ENCODE peak calls at places on chromosomes 5 and 9, in four cellular contexts. G is H9, L is IMR-90, Q is H1. U is an unnamed sample.

GRCh38 chr9:88586452-88586851 is 51.5 kb downstream of the NXNL2 start:
- DNase-seq in G (no peak), L (no peak), Q (no peak), U (no peak)

GRCh38 chr5:160506006-160507004 is 84.7 kb downstream of the PTTG1 start:
- DNase-seq in G (peak), L (peak), Q (no peak), U (peak)

GRCh38 chr5:103232393-103232999 is 26.1 kb upstream of the MACIR start:
- DNase-seq in G (no peak), L (peak), Q (no peak), U (peak)

GRCh38 chr5:53892236-53892635 is 331.8 kb downstream of the NDUFS4 start:
- DNase-seq in G (no peak), L (peak), Q (no peak), U (no peak)

GRCh38 chr5:116569999-116570398 is 4.6 kb downstream of the SEMA6A start:
- DNase-seq in G (no peak), L (no peak), Q (no peak), U (no peak)

GRCh38 chr9:13139641-13140171 is 139.8 kb downstream of the MPDZ start:
- DNase-seq in G (no peak), L (peak), Q (no peak), U (peak)

GRCh38 chr5:32311404-32312193 is 1.1 kb downstream of the MTMR12 start:
- DNase-seq in G (no peak), L (peak), Q (no peak), U (peak)

GRCh38 chr9:90964101-90965020 is 162.7 kb downstream of the SYK start:
- DNase-seq in G (peak), L (no peak), Q (no peak), U (peak)

GRCh38 chr5:72223371-72223770 is 96.7 kb downstream of the MRPS27 start:
- DNase-seq in G (no peak), L (no peak), Q (no peak), U (no peak)

GRCh38 chr9:88767504-88767790 is 223.8 kb upstream of the S1PR3 start:
- DNase-seq in G (no peak), L (peak), Q (no peak), U (no peak)

GRCh38 chr9:120713257-120714087 is 798 bp downstream of the MEGF9 start:
- DNase-seq in G (peak), L (no peak), Q (no peak), U (no peak)

GRCh38 chr9:102428305-102428704 is 566.8 kb upstream of the CYLC2 start:
- DNase-seq in G (no peak), L (no peak), Q (no peak), U (no peak)

GRCh38 chr9:89606567-89607311 is 1.9 kb downstream of the GADD45G start:
- DNase-seq in G (peak), L (peak), Q (no peak), U (peak)

GRCh38 chr5:23704176-23704855 is 196.9 kb downstream of the PRDM9 start:
- DNase-seq in G (no peak), L (no peak), Q (no peak), U (no peak)

GRCh38 chr5:40988761-40989510 is 79.6 kb downstream of the C7 start:
- DNase-seq in G (no peak), L (peak), Q (no peak), U (no peak)

GRCh38 chr9:4987996-4988421 is 2.9 kb downstream of the JAK2 start:
- DNase-seq in G (peak), L (peak), Q (no peak), U (peak)

GRCh38 chr9:120783611-120784047 is 9.6 kb downstream of the FBXW2 start:
- DNase-seq in G (no peak), L (peak), Q (no peak), U (no peak)

GRCh38 chr9:99169982-99170761 is 51.6 kb downstream of the ALG2 start:
- DNase-seq in G (peak), L (no peak), Q (no peak), U (peak)

GRCh38 chr5:168268949-168269943 is 22.2 kb upstream of the WWC1 start:
- DNase-seq in G (peak), L (peak), Q (peak), U (peak)

GRCh38 chr9:7368410-7369292 is 430.9 kb downstream of the DMAC1 start:
- DNase-seq in G (no peak), L (peak), Q (no peak), U (no peak)

GRCh38 chr5:168807261-168807660 is 228.1 kb upstream of the PANK3 start:
- DNase-seq in G (no peak), L (no peak), Q (no peak), U (no peak)

GRCh38 chr5:150343994-150344393 is 13.5 kb upstream of the TCOF1 start:
- DNase-seq in G (no peak), L (no peak), Q (no peak), U (no peak)

GRCh38 chr5:38666668-38667498 is 110.4 kb upstream of the LIFR start:
- DNase-seq in G (peak), L (peak), Q (no peak), U (peak)

GRCh38 chr5:133114933-133115310 is 63.1 kb downstream of the HSPA4 start:
- DNase-seq in G (no peak), L (no peak), Q (no peak), U (no peak)

GRCh38 chr5:153267506-153267905 is 223.0 kb upstream of the GRIA1 start:
- DNase-seq in G (no peak), L (no peak), Q (no peak), U (no peak)

DNA sequence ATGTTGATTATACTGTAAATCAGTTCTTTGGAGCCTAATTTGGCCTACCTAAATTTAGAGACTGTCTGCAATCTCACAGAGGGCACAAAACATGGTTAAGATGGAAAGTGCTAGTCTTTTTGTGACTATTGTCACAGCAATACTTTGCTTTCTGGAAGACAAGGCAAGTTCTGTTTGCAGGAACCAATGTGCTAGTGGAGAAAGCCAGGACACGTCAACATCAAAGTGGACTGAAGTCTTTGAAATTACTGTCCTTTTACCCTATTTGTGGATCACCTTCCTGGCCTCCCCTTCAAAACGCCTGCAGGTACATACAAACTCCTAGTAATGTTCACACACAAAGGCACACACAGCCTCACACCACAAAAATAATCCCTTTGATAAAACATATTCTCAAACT is 248.7 kb downstream of the MAN2A1 start:
- DNase-seq in G (no peak), L (no peak), Q (no peak), U (no peak)
- H3K23ac ChIP-seq in G (no peak), L (no peak), Q (no peak), U (no peak)

GRCh38 chr5:67971223-67971830 is 244.2 kb upstream of the PIK3R1 start:
- DNase-seq in G (no peak), L (peak), Q (no peak), U (no peak)

GRCh38 chr5:67972027-67972822 is 243.3 kb upstream of the PIK3R1 start:
- DNase-seq in G (no peak), L (no peak), Q (no peak), U (no peak)

GRCh38 chr5:67966712-67967111 is 248.8 kb upstream of the PIK3R1 start:
- DNase-seq in G (no peak), L (no peak), Q (no peak), U (no peak)

GRCh38 chr5:67969176-67969575 is 246.4 kb upstream of the PIK3R1 start:
- DNase-seq in G (no peak), L (no peak), Q (no peak), U (no peak)

DNA sequence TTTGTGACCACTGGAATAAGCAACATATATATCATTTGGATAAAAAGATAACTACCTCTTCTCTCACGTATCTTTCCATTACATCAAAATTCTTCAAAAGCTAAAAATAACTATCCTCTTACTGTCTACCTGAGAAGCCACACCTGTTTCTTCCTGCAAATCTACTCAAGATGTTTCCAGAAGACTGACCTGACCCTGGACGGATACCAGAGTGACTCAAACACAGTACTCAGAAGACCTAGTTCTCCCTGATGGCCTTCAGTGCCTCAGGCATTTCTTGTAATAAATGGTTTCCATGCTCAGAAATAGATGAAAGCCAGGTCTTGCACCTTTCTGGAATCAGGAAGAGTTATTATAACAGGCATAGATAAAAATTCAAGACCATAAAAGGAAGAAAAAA is 245.9 kb upstream of the PIK3R1 start:
- DNase-seq in G (no peak), L (no peak), Q (no peak), U (no peak)
- H4K5ac ChIP-seq in G (no peak), L (no peak), Q (no peak), U (no peak)

DNA sequence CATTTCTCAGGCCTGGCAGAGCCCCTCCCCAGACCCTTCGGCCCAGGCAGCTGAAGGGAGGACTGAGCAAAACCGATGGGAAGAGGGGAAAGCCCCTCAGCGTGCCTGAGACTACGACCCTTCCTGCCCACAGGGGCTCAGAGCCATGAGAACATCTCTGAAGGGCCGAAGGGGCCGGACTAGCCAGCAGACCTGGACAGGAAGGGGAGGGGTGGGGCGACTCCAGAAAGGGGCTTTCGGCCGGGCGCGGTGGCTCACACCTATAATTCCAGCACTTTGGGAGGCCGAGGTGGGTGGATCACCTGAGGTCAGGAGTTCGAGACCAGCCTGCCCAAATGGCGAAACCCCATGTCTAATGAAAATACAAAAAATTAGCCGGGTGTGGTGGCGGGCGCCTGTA is 85.8 kb upstream of the PHYKPL start:
- DNase-seq in G (no peak), L (no peak), Q (no peak), U (no peak)
- H3K23ac ChIP-seq in G (no peak), L (no peak), Q (no peak), U (no peak)

DNA sequence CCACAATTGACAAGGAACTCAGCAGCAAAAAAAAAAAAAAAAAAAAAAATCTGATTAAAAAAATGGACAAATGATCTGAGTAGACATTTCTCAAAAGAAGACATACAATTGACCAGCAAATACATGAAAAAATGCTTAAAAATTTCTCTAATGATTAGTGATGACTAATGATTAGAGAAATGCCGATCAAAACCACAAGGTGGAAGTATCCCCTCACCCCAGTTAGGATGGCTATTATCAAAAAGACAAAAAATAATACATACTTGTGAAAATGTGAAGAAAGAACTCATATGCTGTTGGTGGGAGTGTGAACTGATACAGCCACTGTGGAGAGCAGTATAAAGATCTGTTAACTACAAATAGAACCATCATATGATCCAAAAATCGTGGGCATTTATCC is 245.3 kb downstream of the OSTF1 start:
- DNase-seq in G (no peak), L (no peak), Q (no peak), U (no peak)
- H4K5ac ChIP-seq in G (no peak), L (no peak), Q (no peak), U (no peak)

DNA sequence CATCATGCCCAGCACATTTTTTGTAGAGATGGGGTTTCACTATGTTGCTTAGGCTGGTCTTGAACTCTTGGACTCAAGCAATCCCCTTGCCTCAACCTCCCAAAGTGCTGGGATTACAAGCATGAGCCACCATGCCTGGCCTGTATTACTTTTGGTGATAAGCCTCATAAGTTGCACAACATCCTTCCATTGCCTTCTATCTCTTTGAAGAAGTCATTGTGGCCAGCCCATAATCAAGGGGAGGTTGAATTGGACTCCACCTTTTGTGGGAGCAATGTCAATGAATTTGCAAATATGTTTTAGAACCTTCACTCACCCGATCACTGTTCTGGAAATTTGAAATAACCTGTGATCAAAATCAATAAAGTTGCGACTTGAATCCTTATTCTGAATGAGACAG is 104.3 kb upstream of the CLINT1 start:
- DNase-seq in G (no peak), L (no peak), Q (no peak), U (no peak)
- H3K23ac ChIP-seq in G (no peak), L (no peak), Q (no peak), U (no peak)

GRCh38 chr5:142222881-142223558 is 101.8 kb downstream of the SPRY4 start:
- DNase-seq in G (no peak), L (no peak), Q (no peak), U (no peak)
- H4K5ac ChIP-seq in G (no peak), L (no peak), Q (no peak), U (no peak)

GRCh38 chr9:123365287-123365880 is 9.4 kb downstream of the CRB2 start:
- DNase-seq in G (peak), L (no peak), Q (no peak), U (peak)

GRCh38 chr9:123365881-123366528 is 10.0 kb downstream of the CRB2 start:
- DNase-seq in G (peak), L (no peak), Q (peak), U (no peak)

GRCh38 chr9:123362856-123363255 is 6.9 kb downstream of the CRB2 start:
- DNase-seq in G (no peak), L (no peak), Q (no peak), U (no peak)

GRCh38 chr9:123361731-123362560 is 5.9 kb downstream of the CRB2 start:
- DNase-seq in G (peak), L (no peak), Q (no peak), U (no peak)

DNA sequence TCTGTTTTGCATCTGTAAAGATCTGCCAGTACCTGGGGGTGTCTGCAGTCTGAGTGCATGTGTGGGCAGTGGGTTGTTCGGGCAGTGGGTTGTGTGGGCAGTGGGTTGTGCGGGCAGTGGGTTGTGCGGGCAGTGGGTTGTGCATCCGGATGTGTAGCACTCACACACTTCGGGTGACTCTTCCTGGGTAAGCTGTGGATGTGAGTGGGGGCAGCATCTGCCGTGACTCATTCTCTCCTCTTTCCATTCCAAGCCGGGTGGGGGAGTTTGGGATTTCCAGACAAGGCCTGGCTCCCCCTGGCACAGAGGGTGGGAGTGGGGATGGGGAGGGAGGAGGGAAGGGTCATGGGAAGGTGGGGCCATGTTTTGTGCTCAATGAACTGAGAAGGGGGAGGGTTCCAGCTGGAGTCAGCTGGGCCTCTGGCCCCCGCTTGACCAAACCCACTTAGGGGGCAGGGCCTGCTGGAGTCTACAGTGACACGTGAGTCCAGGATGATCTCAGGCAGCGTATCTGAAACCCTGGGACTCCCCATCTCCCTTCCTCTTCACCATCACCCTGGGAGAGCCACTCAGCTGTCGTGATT is 8.3 kb downstream of the CRB2 start:
- DNase-seq in G (no peak), L (peak), Q (no peak), U (no peak)
- H3K23ac ChIP-seq in G (no peak), L (no peak), Q (no peak), U (no peak)

DNA sequence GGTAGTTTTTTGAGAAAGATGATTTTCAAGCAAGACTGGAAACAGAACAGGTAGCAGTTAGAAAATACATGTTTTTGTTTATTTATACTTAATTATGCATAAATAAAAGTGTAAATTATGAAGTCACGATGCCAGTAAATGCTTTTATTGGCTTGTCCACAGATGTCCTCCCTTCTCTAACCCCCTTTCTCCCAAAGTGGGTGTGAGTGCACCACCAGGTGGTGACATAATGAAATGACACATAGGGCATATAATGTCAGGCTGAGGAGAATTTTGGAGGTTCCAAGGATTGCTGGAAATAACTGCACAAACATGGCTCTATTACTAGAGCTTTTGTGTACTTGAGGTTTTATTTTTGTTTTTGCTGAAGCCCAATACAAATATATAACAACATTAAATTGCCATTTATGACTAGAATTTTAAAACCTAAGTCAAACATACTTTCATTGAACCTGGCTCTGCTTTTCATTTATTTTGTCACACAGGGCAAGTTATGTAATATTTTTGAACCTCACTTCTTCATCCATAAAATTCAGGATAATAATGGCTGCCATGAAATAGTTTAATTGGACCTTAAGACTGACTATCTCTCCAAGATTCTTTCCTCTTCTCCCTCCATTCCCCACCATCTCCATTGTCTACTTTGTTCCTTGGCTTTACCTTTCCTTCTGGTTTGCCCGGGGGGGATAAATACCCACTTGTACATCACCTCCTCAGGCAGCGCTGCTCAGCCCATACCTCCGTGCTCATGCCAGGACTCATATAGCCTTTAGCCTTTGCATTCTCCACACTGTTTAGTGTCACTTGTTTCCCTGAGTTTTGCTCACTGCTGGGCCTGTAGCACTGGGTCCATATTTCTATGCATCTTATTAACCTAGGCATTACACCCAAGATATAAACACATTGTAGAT is 168.8 kb downstream of the PDE4D start:
- DNase-seq in G (peak), L (peak), Q (no peak), U (peak)
- H4K5ac ChIP-seq in G (no peak), L (no peak), Q (no peak), U (no peak)

GRCh38 chr5:134534058-134534725 is 8.7 kb downstream of the JADE2 start:
- DNase-seq in G (no peak), L (no peak), Q (no peak), U (no peak)

GRCh38 chr5:134538296-134538695 is 12.8 kb downstream of the JADE2 start:
- DNase-seq in G (no peak), L (no peak), Q (no peak), U (no peak)

GRCh38 chr5:134537297-134537696 is 11.8 kb downstream of the JADE2 start:
- DNase-seq in G (no peak), L (no peak), Q (no peak), U (no peak)

GRCh38 chr5:134534726-134535110 is 9.2 kb downstream of the JADE2 start:
- DNase-seq in G (no peak), L (no peak), Q (no peak), U (no peak)

DNA sequence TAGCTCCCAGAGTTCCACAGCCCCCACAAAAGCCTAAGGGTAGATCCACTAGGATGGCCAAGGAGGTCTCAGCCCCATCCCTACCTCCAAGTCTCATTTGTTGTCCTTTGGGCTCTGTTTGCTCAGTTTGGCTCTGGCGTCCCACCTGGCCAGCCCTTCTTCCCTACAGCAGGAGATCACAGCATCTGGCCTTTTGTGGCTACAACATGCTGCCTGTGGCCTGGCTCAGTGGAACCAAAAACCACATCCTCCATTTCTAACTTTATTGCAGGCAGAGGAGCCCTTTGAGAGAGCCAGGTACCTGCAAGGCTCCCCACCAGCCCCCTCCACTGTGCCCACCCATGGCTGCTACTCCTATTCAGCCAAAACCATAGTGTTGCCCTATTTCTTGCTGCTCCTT is 11.4 kb downstream of the JADE2 start:
- DNase-seq in G (no peak), L (no peak), Q (no peak), U (no peak)
- H3K23ac ChIP-seq in G (no peak), L (no peak), Q (no peak), U (no peak)

U was measured in mesendoderm.